ENCODE peak calls at places on chromosome 14, in six cellular contexts. Z is ovary, K is NCI-H460, F is Peyer's patch, C is HuH-7.5, B is T-helper 17 cell. P is an unnamed sample.

GRCh38 chr14:64684091-64684490 is 20.1 kb upstream of the PLEKHG3 start:
- DNase-seq in Z (peak), K (no peak), F (no peak), C (no peak), B (no peak), P (peak)

GRCh38 chr14:46571970-46572369 is 79.6 kb downstream of the RPL10L start:
- DNase-seq in Z (no peak), K (peak), F (no peak), C (no peak), B (no peak), P (no peak)

GRCh38 chr14:104603623-104604401 is 760 bp downstream of the TMEM179 start:
- DNase-seq in Z (peak), K (no peak), F (no peak), C (no peak), B (no peak), P (no peak)

GRCh38 chr14:31021576-31021949 is 3.9 kb upstream of the AP4S1 start:
- DNase-seq in Z (no peak), K (no peak), F (no peak), C (no peak), B (no peak), P (no peak)

GRCh38 chr14:68444449-68445168 is 348.3 kb downstream of the ZFP36L1 start:
- DNase-seq in Z (no peak), K (no peak), F (no peak), C (no peak), B (no peak), P (peak)

GRCh38 chr14:102683399-102684275 is 91.2 kb downstream of the RCOR1 start:
- DNase-seq in Z (no peak), K (no peak), F (peak), C (peak), B (no peak), P (no peak)

GRCh38 chr14:95048771-95049312 is 108.5 kb downstream of the DICER1 start:
- DNase-seq in Z (peak), K (no peak), F (peak), C (no peak), B (no peak), P (no peak)

GRCh38 chr14:73764881-73765280 is 50.7 kb upstream of the PNMA1 start:
- DNase-seq in Z (no peak), K (no peak), F (peak), C (no peak), B (no peak), P (no peak)

GRCh38 chr14:90651976-90652560 is 164.2 kb downstream of the TTC7B start:
- DNase-seq in Z (no peak), K (no peak), F (no peak), C (no peak), B (no peak), P (no peak)

GRCh38 chr14:104378636-104379225 is 200.8 kb upstream of the C14orf180 start:
- DNase-seq in Z (no peak), K (no peak), F (no peak), C (no peak), B (no peak), P (no peak)

GRCh38 chr14:70809238-70810214 is at the start of gene MAP3K9:
- DNase-seq in Z (peak), K (peak), F (peak), C (peak), B (peak), P (peak)

GRCh38 chr14:21990116-21990515 is 316.5 kb upstream of the OR4E1 start:
- DNase-seq in Z (no peak), K (no peak), F (no peak), C (no peak), B (no peak), P (peak)

GRCh38 chr14:49692191-49692757 is 646 bp upstream of the KLHDC1 start:
- DNase-seq in Z (no peak), K (no peak), F (no peak), C (no peak), B (no peak), P (no peak)

GRCh38 chr14:67837011-67837624 is 17.5 kb downstream of the RAD51B start:
- DNase-seq in Z (peak), K (peak), F (no peak), C (no peak), B (peak), P (peak)

GRCh38 chr14:92425101-92425500 is 88.5 kb upstream of the RIN3 start:
- DNase-seq in Z (no peak), K (no peak), F (no peak), C (no peak), B (no peak), P (no peak)

GRCh38 chr14:28744126-28744525 is 22.5 kb upstream of the FOXG1 start:
- DNase-seq in Z (no peak), K (no peak), F (no peak), C (no peak), B (no peak), P (no peak)

GRCh38 chr14:37403656-37404055 is 191.4 kb downstream of the FOXA1 start:
- DNase-seq in Z (no peak), K (no peak), F (no peak), C (no peak), B (no peak), P (no peak)

GRCh38 chr14:105248368-105249174 is at the start of gene BTBD6:
- DNase-seq in Z (peak), K (peak), F (peak), C (peak), B (peak), P (peak)

GRCh38 chr14:91112172-91112571 is 1.7 kb upstream of the DGLUCY start:
- DNase-seq in Z (no peak), K (no peak), F (no peak), C (no peak), B (no peak), P (no peak)

GRCh38 chr14:75084513-75084912 is 15.1 kb downstream of the ZC2HC1C start:
- DNase-seq in Z (no peak), K (no peak), F (no peak), C (no peak), B (no peak), P (no peak)

GRCh38 chr14:35402323-35403084 is 2.0 kb downstream of the NFKBIA start:
- DNase-seq in Z (no peak), K (no peak), F (peak), C (no peak), B (peak), P (no peak)

GRCh38 chr14:97381309-97381708 is 584.1 kb downstream of the VRK1 start:
- DNase-seq in Z (no peak), K (no peak), F (no peak), C (no peak), B (no peak), P (no peak)